ENCODE peak calls at places on chromosomes 13 and 19, in ten cellular contexts. One of them, this sample, is unnamed.

GRCh38 chr13:75881109-75881775 is 245.1 kb downstream of the LMO7 start:
- DNase-seq in activated CD4-positive, CD25-positive, alpha-beta regulatory T cell treated with anti-CD3 and anti-CD28 coated beads, Interleukin-2, amount 50 U/mL, for 72 hours: no peak
- DNase-seq in activated T-cell treated with anti-CD3 and anti-CD28 coated beads for 1 hour: no peak
- DNase-seq in neural crest cell: no peak
- DNase-seq in mesothelial cell of epicardium: no peak
- DNase-seq in Peyer's patch: no peak
- DNase-seq in heart left ventricle: no peak
- DNase-seq in AG20443: no peak
- DNase-seq in stimulated activated CD8-positive, alpha-beta memory T cell treated with anti-CD3 and anti-CD28 coated beads, Interleukin-4, amount 100 ng/mL, for 1 hour: no peak
- DNase-seq in IMR-90: peak
- DNase-seq in this sample: no peak

GRCh38 chr13:77919351-77920294 is 992 bp upstream of the EDNRB start:
- DNase-seq in activated CD4-positive, CD25-positive, alpha-beta regulatory T cell treated with anti-CD3 and anti-CD28 coated beads, Interleukin-2, amount 50 U/mL, for 72 hours: no peak
- DNase-seq in activated T-cell treated with anti-CD3 and anti-CD28 coated beads for 1 hour: no peak
- DNase-seq in neural crest cell: peak
- DNase-seq in mesothelial cell of epicardium: peak
- DNase-seq in Peyer's patch: peak
- DNase-seq in heart left ventricle: peak
- DNase-seq in AG20443: peak
- DNase-seq in stimulated activated CD8-positive, alpha-beta memory T cell treated with anti-CD3 and anti-CD28 coated beads, Interleukin-4, amount 100 ng/mL, for 1 hour: no peak
- DNase-seq in IMR-90: peak
- DNase-seq in this sample: no peak

GRCh38 chr19:13441810-13442512 is 64.3 kb downstream of the CACNA1A start:
- DNase-seq in activated CD4-positive, CD25-positive, alpha-beta regulatory T cell treated with anti-CD3 and anti-CD28 coated beads, Interleukin-2, amount 50 U/mL, for 72 hours: peak
- DNase-seq in activated T-cell treated with anti-CD3 and anti-CD28 coated beads for 1 hour: peak
- DNase-seq in neural crest cell: peak
- DNase-seq in mesothelial cell of epicardium: peak
- DNase-seq in Peyer's patch: no peak
- DNase-seq in heart left ventricle: no peak
- DNase-seq in AG20443: peak
- DNase-seq in stimulated activated CD8-positive, alpha-beta memory T cell treated with anti-CD3 and anti-CD28 coated beads, Interleukin-4, amount 100 ng/mL, for 1 hour: no peak
- DNase-seq in IMR-90: peak
- DNase-seq in this sample: peak

GRCh38 chr19:28426902-28427232 is 786.1 kb downstream of the UQCRFS1 start:
- DNase-seq in activated CD4-positive, CD25-positive, alpha-beta regulatory T cell treated with anti-CD3 and anti-CD28 coated beads, Interleukin-2, amount 50 U/mL, for 72 hours: no peak
- DNase-seq in activated T-cell treated with anti-CD3 and anti-CD28 coated beads for 1 hour: no peak
- DNase-seq in neural crest cell: no peak
- DNase-seq in mesothelial cell of epicardium: no peak
- DNase-seq in Peyer's patch: no peak
- DNase-seq in heart left ventricle: no peak
- DNase-seq in AG20443: peak
- DNase-seq in stimulated activated CD8-positive, alpha-beta memory T cell treated with anti-CD3 and anti-CD28 coated beads, Interleukin-4, amount 100 ng/mL, for 1 hour: no peak
- DNase-seq in IMR-90: no peak
- DNase-seq in this sample: no peak

GRCh38 chr13:50396001-50396400 is 380.8 kb downstream of the KCNRG start:
- DNase-seq in activated CD4-positive, CD25-positive, alpha-beta regulatory T cell treated with anti-CD3 and anti-CD28 coated beads, Interleukin-2, amount 50 U/mL, for 72 hours: no peak
- DNase-seq in activated T-cell treated with anti-CD3 and anti-CD28 coated beads for 1 hour: no peak
- DNase-seq in neural crest cell: no peak
- DNase-seq in mesothelial cell of epicardium: no peak
- DNase-seq in Peyer's patch: no peak
- DNase-seq in heart left ventricle: no peak
- DNase-seq in AG20443: no peak
- DNase-seq in stimulated activated CD8-positive, alpha-beta memory T cell treated with anti-CD3 and anti-CD28 coated beads, Interleukin-4, amount 100 ng/mL, for 1 hour: no peak
- DNase-seq in IMR-90: no peak
- DNase-seq in this sample: no peak

GRCh38 chr13:106151056-106151699 is 384.3 kb downstream of the EFNB2 start:
- DNase-seq in activated CD4-positive, CD25-positive, alpha-beta regulatory T cell treated with anti-CD3 and anti-CD28 coated beads, Interleukin-2, amount 50 U/mL, for 72 hours: no peak
- DNase-seq in activated T-cell treated with anti-CD3 and anti-CD28 coated beads for 1 hour: no peak
- DNase-seq in neural crest cell: no peak
- DNase-seq in mesothelial cell of epicardium: no peak
- DNase-seq in Peyer's patch: no peak
- DNase-seq in heart left ventricle: no peak
- DNase-seq in AG20443: peak
- DNase-seq in stimulated activated CD8-positive, alpha-beta memory T cell treated with anti-CD3 and anti-CD28 coated beads, Interleukin-4, amount 100 ng/mL, for 1 hour: no peak
- DNase-seq in IMR-90: peak
- DNase-seq in this sample: no peak

GRCh38 chr19:1520203-1520780 is 3.6 kb upstream of the PLK5 start:
- DNase-seq in activated CD4-positive, CD25-positive, alpha-beta regulatory T cell treated with anti-CD3 and anti-CD28 coated beads, Interleukin-2, amount 50 U/mL, for 72 hours: no peak
- DNase-seq in activated T-cell treated with anti-CD3 and anti-CD28 coated beads for 1 hour: no peak
- DNase-seq in neural crest cell: no peak
- DNase-seq in mesothelial cell of epicardium: no peak
- DNase-seq in Peyer's patch: no peak
- DNase-seq in heart left ventricle: no peak
- DNase-seq in AG20443: no peak
- DNase-seq in stimulated activated CD8-positive, alpha-beta memory T cell treated with anti-CD3 and anti-CD28 coated beads, Interleukin-4, amount 100 ng/mL, for 1 hour: no peak
- DNase-seq in IMR-90: no peak
- DNase-seq in this sample: no peak

GRCh38 chr19:49590971-49591730 is at the start of gene PRR12:
- DNase-seq in activated CD4-positive, CD25-positive, alpha-beta regulatory T cell treated with anti-CD3 and anti-CD28 coated beads, Interleukin-2, amount 50 U/mL, for 72 hours: peak
- DNase-seq in activated T-cell treated with anti-CD3 and anti-CD28 coated beads for 1 hour: peak
- DNase-seq in neural crest cell: peak
- DNase-seq in mesothelial cell of epicardium: peak
- DNase-seq in Peyer's patch: peak
- DNase-seq in heart left ventricle: peak
- DNase-seq in AG20443: peak
- DNase-seq in stimulated activated CD8-positive, alpha-beta memory T cell treated with anti-CD3 and anti-CD28 coated beads, Interleukin-4, amount 100 ng/mL, for 1 hour: peak
- DNase-seq in IMR-90: peak
- DNase-seq in this sample: peak

GRCh38 chr13:93698016-93698613 is 471.5 kb downstream of the GPC6 start:
- DNase-seq in activated CD4-positive, CD25-positive, alpha-beta regulatory T cell treated with anti-CD3 and anti-CD28 coated beads, Interleukin-2, amount 50 U/mL, for 72 hours: no peak
- DNase-seq in activated T-cell treated with anti-CD3 and anti-CD28 coated beads for 1 hour: no peak
- DNase-seq in neural crest cell: no peak
- DNase-seq in mesothelial cell of epicardium: no peak
- DNase-seq in Peyer's patch: no peak
- DNase-seq in heart left ventricle: no peak
- DNase-seq in AG20443: no peak
- DNase-seq in stimulated activated CD8-positive, alpha-beta memory T cell treated with anti-CD3 and anti-CD28 coated beads, Interleukin-4, amount 100 ng/mL, for 1 hour: no peak
- DNase-seq in IMR-90: no peak
- DNase-seq in this sample: no peak

GRCh38 chr13:27442797-27443196 is 7.6 kb downstream of the MTIF3 start:
- DNase-seq in activated CD4-positive, CD25-positive, alpha-beta regulatory T cell treated with anti-CD3 and anti-CD28 coated beads, Interleukin-2, amount 50 U/mL, for 72 hours: no peak
- DNase-seq in activated T-cell treated with anti-CD3 and anti-CD28 coated beads for 1 hour: no peak
- DNase-seq in neural crest cell: no peak
- DNase-seq in mesothelial cell of epicardium: no peak
- DNase-seq in Peyer's patch: peak
- DNase-seq in heart left ventricle: no peak
- DNase-seq in AG20443: no peak
- DNase-seq in stimulated activated CD8-positive, alpha-beta memory T cell treated with anti-CD3 and anti-CD28 coated beads, Interleukin-4, amount 100 ng/mL, for 1 hour: no peak
- DNase-seq in IMR-90: no peak
- DNase-seq in this sample: no peak

GRCh38 chr13:46628622-46629365 is 75.8 kb downstream of the LRCH1 start:
- DNase-seq in activated CD4-positive, CD25-positive, alpha-beta regulatory T cell treated with anti-CD3 and anti-CD28 coated beads, Interleukin-2, amount 50 U/mL, for 72 hours: no peak
- DNase-seq in activated T-cell treated with anti-CD3 and anti-CD28 coated beads for 1 hour: no peak
- DNase-seq in neural crest cell: no peak
- DNase-seq in mesothelial cell of epicardium: no peak
- DNase-seq in Peyer's patch: no peak
- DNase-seq in heart left ventricle: no peak
- DNase-seq in AG20443: no peak
- DNase-seq in stimulated activated CD8-positive, alpha-beta memory T cell treated with anti-CD3 and anti-CD28 coated beads, Interleukin-4, amount 100 ng/mL, for 1 hour: no peak
- DNase-seq in IMR-90: no peak
- DNase-seq in this sample: no peak

GRCh38 chr19:42255766-42256750 is 1.1 kb upstream of the ERF start:
- DNase-seq in activated CD4-positive, CD25-positive, alpha-beta regulatory T cell treated with anti-CD3 and anti-CD28 coated beads, Interleukin-2, amount 50 U/mL, for 72 hours: no peak
- DNase-seq in activated T-cell treated with anti-CD3 and anti-CD28 coated beads for 1 hour: no peak
- DNase-seq in neural crest cell: peak
- DNase-seq in mesothelial cell of epicardium: peak
- DNase-seq in Peyer's patch: peak
- DNase-seq in heart left ventricle: peak
- DNase-seq in AG20443: peak
- DNase-seq in stimulated activated CD8-positive, alpha-beta memory T cell treated with anti-CD3 and anti-CD28 coated beads, Interleukin-4, amount 100 ng/mL, for 1 hour: no peak
- DNase-seq in IMR-90: peak
- DNase-seq in this sample: no peak

GRCh38 chr19:45097776-45098520 is 5.0 kb downstream of the PPP1R37 start:
- DNase-seq in activated CD4-positive, CD25-positive, alpha-beta regulatory T cell treated with anti-CD3 and anti-CD28 coated beads, Interleukin-2, amount 50 U/mL, for 72 hours: no peak
- DNase-seq in activated T-cell treated with anti-CD3 and anti-CD28 coated beads for 1 hour: no peak
- DNase-seq in neural crest cell: no peak
- DNase-seq in mesothelial cell of epicardium: no peak
- DNase-seq in Peyer's patch: peak
- DNase-seq in heart left ventricle: no peak
- DNase-seq in AG20443: peak
- DNase-seq in stimulated activated CD8-positive, alpha-beta memory T cell treated with anti-CD3 and anti-CD28 coated beads, Interleukin-4, amount 100 ng/mL, for 1 hour: no peak
- DNase-seq in IMR-90: peak
- DNase-seq in this sample: no peak

GRCh38 chr13:36051082-36051481 is 80.1 kb downstream of the DCLK1 start:
- DNase-seq in activated CD4-positive, CD25-positive, alpha-beta regulatory T cell treated with anti-CD3 and anti-CD28 coated beads, Interleukin-2, amount 50 U/mL, for 72 hours: no peak
- DNase-seq in activated T-cell treated with anti-CD3 and anti-CD28 coated beads for 1 hour: no peak
- DNase-seq in neural crest cell: no peak
- DNase-seq in mesothelial cell of epicardium: no peak
- DNase-seq in Peyer's patch: no peak
- DNase-seq in heart left ventricle: no peak
- DNase-seq in AG20443: no peak
- DNase-seq in stimulated activated CD8-positive, alpha-beta memory T cell treated with anti-CD3 and anti-CD28 coated beads, Interleukin-4, amount 100 ng/mL, for 1 hour: no peak
- DNase-seq in IMR-90: no peak
- DNase-seq in this sample: no peak

GRCh38 chr13:75705395-75705794 is 69.3 kb downstream of the LMO7 start:
- DNase-seq in activated CD4-positive, CD25-positive, alpha-beta regulatory T cell treated with anti-CD3 and anti-CD28 coated beads, Interleukin-2, amount 50 U/mL, for 72 hours: no peak
- DNase-seq in activated T-cell treated with anti-CD3 and anti-CD28 coated beads for 1 hour: no peak
- DNase-seq in neural crest cell: no peak
- DNase-seq in mesothelial cell of epicardium: no peak
- DNase-seq in Peyer's patch: no peak
- DNase-seq in heart left ventricle: no peak
- DNase-seq in AG20443: peak
- DNase-seq in stimulated activated CD8-positive, alpha-beta memory T cell treated with anti-CD3 and anti-CD28 coated beads, Interleukin-4, amount 100 ng/mL, for 1 hour: no peak
- DNase-seq in IMR-90: peak
- DNase-seq in this sample: no peak

GRCh38 chr19:7506385-7507328 is 9.2 kb upstream of the ZNF358 start:
- DNase-seq in activated CD4-positive, CD25-positive, alpha-beta regulatory T cell treated with anti-CD3 and anti-CD28 coated beads, Interleukin-2, amount 50 U/mL, for 72 hours: peak
- DNase-seq in activated T-cell treated with anti-CD3 and anti-CD28 coated beads for 1 hour: no peak
- DNase-seq in neural crest cell: peak
- DNase-seq in mesothelial cell of epicardium: no peak
- DNase-seq in Peyer's patch: peak
- DNase-seq in heart left ventricle: peak
- DNase-seq in AG20443: peak
- DNase-seq in stimulated activated CD8-positive, alpha-beta memory T cell treated with anti-CD3 and anti-CD28 coated beads, Interleukin-4, amount 100 ng/mL, for 1 hour: no peak
- DNase-seq in IMR-90: peak
- DNase-seq in this sample: no peak

GRCh38 chr19:1580382-1580781 is 12.3 kb upstream of the MEX3D start:
- DNase-seq in activated CD4-positive, CD25-positive, alpha-beta regulatory T cell treated with anti-CD3 and anti-CD28 coated beads, Interleukin-2, amount 50 U/mL, for 72 hours: no peak
- DNase-seq in activated T-cell treated with anti-CD3 and anti-CD28 coated beads for 1 hour: no peak
- DNase-seq in neural crest cell: no peak
- DNase-seq in mesothelial cell of epicardium: no peak
- DNase-seq in Peyer's patch: no peak
- DNase-seq in heart left ventricle: no peak
- DNase-seq in AG20443: no peak
- DNase-seq in stimulated activated CD8-positive, alpha-beta memory T cell treated with anti-CD3 and anti-CD28 coated beads, Interleukin-4, amount 100 ng/mL, for 1 hour: no peak
- DNase-seq in IMR-90: no peak
- DNase-seq in this sample: no peak

This sample was measured in cerebellar nuclear complex.